ENCODE peak calls at places on chromosomes 13 and 19, in six cellular contexts. One of them, this sample, is unnamed.

GRCh38 chr13:83879431-83880171 is 2.7 kb downstream of the SLITRK1 start:
- DNase-seq in ovary: no peak
- DNase-seq in HCT116: no peak
- DNase-seq in A549: no peak
- DNase-seq in testis: no peak
- DNase-seq in mesendoderm: no peak
- DNase-seq in this sample: peak; percentile 22

GRCh38 chr19:28823338-28823961 is 389.5 kb downstream of the UQCRFS1 start:
- DNase-seq in ovary: no peak
- DNase-seq in A549: no peak
- DNase-seq in testis: no peak
- DNase-seq in mesendoderm: peak; percentile 85
- DNase-seq in HCT116: no peak
- DNase-seq in this sample: no peak

GRCh38 chr13:59458908-59459579 is 704.7 kb downstream of the DIAPH3 start:
- DNase-seq in A549: no peak
- DNase-seq in testis: no peak
- DNase-seq in mesendoderm: peak; percentile 32
- DNase-seq in HCT116: no peak
- DNase-seq in ovary: no peak
- DNase-seq in this sample: no peak

GRCh38 chr19:41646589-41647204 is 19.8 kb upstream of the CEACAM4 start:
- DNase-seq in testis: peak; percentile 28
- DNase-seq in ovary: no peak
- DNase-seq in HCT116: peak; percentile 3
- DNase-seq in A549: peak; percentile 43
- DNase-seq in mesendoderm: no peak
- DNase-seq in this sample: peak; percentile 18

GRCh38 chr13:89239361-89240127 is 1568.4 kb downstream of the SLITRK5 start:
- DNase-seq in HCT116: no peak
- DNase-seq in mesendoderm: no peak
- DNase-seq in A549: no peak
- DNase-seq in testis: no peak
- DNase-seq in ovary: no peak
- DNase-seq in this sample: no peak

GRCh38 chr19:31364956-31365355 is 15.7 kb upstream of the TSHZ3 start:
- DNase-seq in A549: no peak
- DNase-seq in testis: no peak
- DNase-seq in HCT116: no peak
- DNase-seq in ovary: no peak
- DNase-seq in mesendoderm: no peak
- DNase-seq in this sample: no peak

GRCh38 chr13:33367186-33367895 is 81.8 kb upstream of the STARD13 start:
- DNase-seq in testis: no peak
- DNase-seq in ovary: no peak
- DNase-seq in mesendoderm: no peak
- DNase-seq in A549: no peak
- DNase-seq in HCT116: no peak
- DNase-seq in this sample: no peak

GRCh38 chr19:56333506-56333905 is 18.9 kb upstream of the ZSCAN5A start:
- DNase-seq in mesendoderm: peak; percentile 61
- DNase-seq in testis: peak; percentile 71
- DNase-seq in A549: peak; percentile 70
- DNase-seq in ovary: no peak
- DNase-seq in HCT116: peak; percentile 48
- DNase-seq in this sample: peak; percentile 58

GRCh38 chr13:97257800-97258799 is 36.0 kb downstream of the MBNL2 start:
- DNase-seq in ovary: no peak
- DNase-seq in testis: no peak
- DNase-seq in HCT116: peak; percentile 93
- DNase-seq in mesendoderm: peak; percentile 97
- DNase-seq in A549: peak; percentile 95
- DNase-seq in this sample: peak; percentile 88

GRCh38 chr13:41568143-41568989 is 111.0 kb downstream of the RGCC start:
- DNase-seq in mesendoderm: peak; percentile 21
- DNase-seq in testis: no peak
- DNase-seq in ovary: no peak
- DNase-seq in A549: no peak
- DNase-seq in HCT116: no peak
- DNase-seq in this sample: no peak

GRCh38 chr13:41767801-41768200 is 193.1 kb downstream of the VWA8 start:
- DNase-seq in A549: no peak
- DNase-seq in ovary: no peak
- DNase-seq in mesendoderm: no peak
- DNase-seq in HCT116: no peak
- DNase-seq in testis: no peak
- DNase-seq in this sample: no peak

GRCh38 chr13:74104661-74105275 is 29.4 kb downstream of the KLF12 start:
- DNase-seq in HCT116: no peak
- DNase-seq in mesendoderm: no peak
- DNase-seq in testis: no peak
- DNase-seq in ovary: no peak
- DNase-seq in A549: no peak
- DNase-seq in this sample: no peak

GRCh38 chr13:35499131-35500051 is 22.9 kb upstream of the MAB21L1 start:
- DNase-seq in testis: no peak
- DNase-seq in ovary: no peak
- DNase-seq in mesendoderm: no peak
- DNase-seq in A549: no peak
- DNase-seq in HCT116: no peak
- DNase-seq in this sample: no peak

GRCh38 chr19:43078311-43078710 is 4.2 kb downstream of the PSG2 start:
- DNase-seq in testis: no peak
- DNase-seq in A549: no peak
- DNase-seq in mesendoderm: no peak
- DNase-seq in HCT116: no peak
- DNase-seq in ovary: no peak
- DNase-seq in this sample: no peak

GRCh38 chr19:17385878-17386611 is 8.0 kb downstream of the CCDC194 start:
- DNase-seq in testis: peak; percentile 56
- DNase-seq in ovary: peak; percentile 65
- DNase-seq in HCT116: no peak
- DNase-seq in mesendoderm: peak; percentile 79
- DNase-seq in A549: peak; percentile 53
- DNase-seq in this sample: peak; percentile 52

GRCh38 chr13:75195479-75196111 is 286.4 kb downstream of the TBC1D4 start:
- DNase-seq in testis: no peak
- DNase-seq in mesendoderm: peak; percentile 11
- DNase-seq in A549: no peak
- DNase-seq in HCT116: no peak
- DNase-seq in ovary: no peak
- DNase-seq in this sample: no peak

GRCh38 chr13:73607489-73608156 is 526.6 kb downstream of the KLF12 start:
- DNase-seq in A549: no peak
- DNase-seq in ovary: no peak
- DNase-seq in mesendoderm: no peak
- DNase-seq in testis: no peak
- DNase-seq in HCT116: no peak
- DNase-seq in this sample: no peak

GRCh38 chr13:24097667-24098066 is 62.9 kb upstream of the SPATA13 start:
- DNase-seq in mesendoderm: no peak
- DNase-seq in A549: no peak
- DNase-seq in ovary: no peak
- DNase-seq in testis: no peak
- DNase-seq in HCT116: no peak
- DNase-seq in this sample: no peak

GRCh38 chr13:79090552-79091159 is 315.4 kb downstream of the RBM26 start:
- DNase-seq in ovary: no peak
- DNase-seq in HCT116: no peak
- DNase-seq in mesendoderm: no peak
- DNase-seq in A549: no peak
- DNase-seq in testis: no peak
- DNase-seq in this sample: no peak

DNA sequence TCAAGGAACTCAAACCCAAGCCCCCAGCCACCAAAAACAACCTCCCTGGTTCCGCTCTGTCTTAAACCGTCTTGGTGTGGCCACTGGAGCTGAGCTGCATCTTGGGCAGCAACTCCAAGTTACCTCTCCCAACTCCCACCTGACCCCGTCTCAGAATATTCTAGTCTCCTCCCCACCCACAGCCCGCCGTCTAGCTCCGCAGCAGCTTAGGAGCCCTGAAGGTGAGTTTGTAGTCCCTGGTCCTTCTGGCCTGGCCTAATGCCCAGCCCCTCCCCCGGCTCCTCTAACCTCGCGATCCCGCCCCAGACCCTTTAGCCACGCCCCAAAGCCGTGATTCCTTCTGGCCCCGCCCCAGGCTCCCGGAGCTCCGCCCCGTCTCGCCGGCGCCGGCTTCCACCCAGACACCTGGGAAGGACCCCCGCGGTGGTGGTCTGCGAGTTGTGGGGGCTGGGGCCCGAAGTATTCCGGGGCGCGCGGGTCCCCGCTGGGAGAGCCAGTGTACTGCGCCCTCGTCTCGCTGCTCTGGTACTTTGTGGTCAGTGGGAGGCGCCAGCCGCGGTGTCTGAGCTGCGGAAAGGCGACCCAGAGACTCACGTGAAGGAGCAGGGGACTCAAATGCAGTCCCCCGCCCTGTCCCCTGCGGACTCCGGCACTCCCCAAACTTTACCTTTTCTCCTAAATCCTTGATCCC is 2.5 kb upstream of the LHB start:
- DNase-seq in mesendoderm: peak; percentile 57
- DNase-seq in A549: peak; percentile 77
- DNase-seq in HCT116: peak; percentile 58
- DNase-seq in ovary: peak; percentile 68
- DNase-seq in testis: peak; percentile 66
- DNase-seq in this sample: peak; percentile 88
- H3K4me3 ChIP-seq in mesendoderm: no peak overlapping the region
- H3K4me3 ChIP-seq in A549: peak overlapping the region; percentile 47
- H3K4me3 ChIP-seq in HCT116: peak overlapping the region; percentile 53
- H3K4me3 ChIP-seq in ovary: peak overlapping the region; percentile 29
- H3K4me3 ChIP-seq in testis: peak overlapping the region; percentile 59
- H3K4me3 ChIP-seq in this sample: peak overlapping the region; percentile 49

GRCh38 chr19:1027020-1027952 is 878 bp downstream of the CNN2 start:
- DNase-seq in ovary: no peak
- DNase-seq in mesendoderm: peak; percentile 44
- DNase-seq in HCT116: no peak
- DNase-seq in A549: no peak
- DNase-seq in testis: no peak
- DNase-seq in this sample: no peak

GRCh38 chr19:1027953-1028902 is 1.8 kb downstream of the CNN2 start:
- DNase-seq in ovary: peak; percentile 87
- DNase-seq in mesendoderm: peak; percentile 95
- DNase-seq in testis: peak; percentile 66
- DNase-seq in A549: peak; percentile 68
- DNase-seq in HCT116: peak; percentile 52
- DNase-seq in this sample: peak; percentile 85

GRCh38 chr19:1032264-1032867 is 6.0 kb downstream of the CNN2 start:
- DNase-seq in mesendoderm: no peak
- DNase-seq in testis: no peak
- DNase-seq in ovary: no peak
- DNase-seq in HCT116: no peak
- DNase-seq in A549: no peak
- DNase-seq in this sample: no peak

GRCh38 chr19:1020868-1021425 is at the start of gene TMEM259:
- DNase-seq in mesendoderm: peak; percentile 97
- DNase-seq in A549: peak; percentile 96
- DNase-seq in HCT116: peak; percentile 93
- DNase-seq in testis: peak; percentile 99
- DNase-seq in ovary: peak; percentile 96
- DNase-seq in this sample: peak; percentile 97

DNA sequence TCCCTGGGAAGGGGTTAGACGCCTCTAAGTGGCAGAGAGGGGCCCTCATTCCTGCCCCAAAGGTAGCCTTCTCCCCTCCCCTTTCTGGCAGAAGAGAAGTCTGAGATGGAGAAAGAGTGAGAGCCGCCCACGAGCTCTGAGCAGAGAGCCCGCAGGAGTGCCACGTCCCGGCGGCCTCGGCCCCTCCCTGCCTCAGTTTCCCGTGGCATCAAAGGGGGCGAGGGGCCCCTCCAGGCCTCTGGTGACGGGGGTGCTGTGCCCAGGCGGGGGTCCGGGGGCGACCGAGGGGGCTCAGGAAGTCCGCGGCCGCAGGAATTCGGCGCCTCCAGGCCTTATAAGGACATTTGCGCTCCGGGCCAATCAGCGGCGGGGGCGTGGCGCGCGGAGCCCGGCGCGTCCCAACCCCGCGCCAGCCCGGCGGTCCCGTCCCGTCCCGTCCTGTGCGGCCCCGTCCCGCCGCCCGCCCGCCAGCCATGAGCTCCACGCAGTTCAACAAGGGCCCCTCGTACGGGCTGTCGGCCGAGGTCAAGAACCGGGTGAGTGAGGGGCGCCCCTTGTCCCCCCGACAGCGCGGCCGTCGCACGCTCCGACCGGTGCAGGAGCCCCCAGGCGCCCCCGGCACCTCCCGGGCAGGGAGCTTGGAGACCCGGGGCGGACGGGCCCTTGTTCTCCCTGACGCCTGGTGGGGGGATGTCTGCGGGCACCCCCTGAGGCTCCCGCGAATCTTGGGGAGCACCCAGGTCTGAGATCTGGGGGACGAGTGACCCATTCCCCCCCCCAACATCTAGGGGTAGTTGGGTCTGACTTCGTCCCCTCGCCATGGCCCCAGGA is at the start of gene CNN2:
- DNase-seq in A549: peak; percentile 67
- DNase-seq in mesendoderm: peak; percentile 89
- DNase-seq in testis: peak; percentile 82
- DNase-seq in ovary: peak; percentile 85
- DNase-seq in HCT116: no peak
- DNase-seq in this sample: peak; percentile 81
- H3K4me1 ChIP-seq in A549: peaks cover 13% of the 10 kb centered on the region
- H3K4me1 ChIP-seq in mesendoderm: no peaks in the 10 kb centered on the region
- H3K4me1 ChIP-seq in testis: peaks cover 20% of the 10 kb centered on the region
- H3K4me1 ChIP-seq in ovary: peaks cover 10% of the 10 kb centered on the region
- H3K4me1 ChIP-seq in HCT116: peaks cover 46% of the 10 kb centered on the region
- H3K4me1 ChIP-seq in this sample: peaks cover 7% of the 10 kb centered on the region

GRCh38 chr13:95027638-95028037 is 273.6 kb downstream of the ABCC4 start:
- DNase-seq in HCT116: no peak
- DNase-seq in testis: no peak
- DNase-seq in ovary: no peak
- DNase-seq in mesendoderm: no peak
- DNase-seq in A549: no peak
- DNase-seq in this sample: no peak
- H3K4me3 ChIP-seq in HCT116: no peak overlapping the region
- H3K4me3 ChIP-seq in testis: no peak overlapping the region
- H3K4me3 ChIP-seq in ovary: no peak overlapping the region
- H3K4me3 ChIP-seq in mesendoderm: no peak overlapping the region
- H3K4me3 ChIP-seq in A549: no peak overlapping the region
- H3K4me3 ChIP-seq in this sample: no peak overlapping the region

DNA sequence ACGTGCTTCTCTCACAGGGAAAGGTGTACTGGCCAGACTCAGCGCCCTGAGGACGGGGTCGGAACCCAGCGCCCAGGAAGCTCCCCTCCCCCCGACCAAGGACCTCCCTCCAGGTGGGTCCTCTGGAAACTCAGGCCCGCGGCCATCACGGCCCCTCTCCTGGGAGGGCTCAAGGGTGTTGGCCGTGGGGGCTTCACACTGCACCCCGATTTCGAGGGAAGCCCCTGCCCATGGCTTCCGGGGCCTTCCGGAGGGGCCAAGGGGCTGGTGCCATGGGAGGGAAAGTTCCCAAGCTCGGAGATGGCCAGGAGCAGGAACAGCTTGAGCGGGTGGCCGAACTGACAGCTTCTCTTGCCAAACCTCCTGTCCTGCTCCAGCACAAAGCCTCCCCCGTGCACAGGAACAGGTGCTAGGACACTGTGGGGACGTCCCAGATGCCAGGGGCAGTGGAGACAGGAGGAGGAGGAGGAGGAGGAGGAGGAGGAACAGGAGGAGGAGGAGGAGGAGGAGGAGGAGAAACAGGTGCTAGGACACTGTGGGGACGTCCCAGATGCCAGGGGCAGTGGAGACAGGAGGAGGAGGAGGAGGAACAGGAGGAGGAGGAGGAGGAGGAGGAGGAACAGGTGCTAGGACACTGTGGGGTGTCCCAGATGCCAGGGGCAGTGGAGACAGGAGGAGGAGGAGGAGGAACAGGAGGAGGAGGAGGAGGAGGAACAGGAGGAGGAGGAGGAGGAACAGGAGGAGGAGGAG is 10.0 kb downstream of the SBNO2 start:
- DNase-seq in mesendoderm: no peak
- DNase-seq in ovary: no peak
- DNase-seq in HCT116: no peak
- DNase-seq in testis: no peak
- DNase-seq in A549: no peak
- DNase-seq in this sample: no peak
- H3K4me1 ChIP-seq in mesendoderm: no peaks in the 10 kb centered on the region
- H3K4me1 ChIP-seq in ovary: peaks cover 18% of the 10 kb centered on the region
- H3K4me1 ChIP-seq in HCT116: peaks cover 22% of the 10 kb centered on the region
- H3K4me1 ChIP-seq in testis: peaks cover 40% of the 10 kb centered on the region
- H3K4me1 ChIP-seq in A549: peaks cover 38% of the 10 kb centered on the region
- H3K4me1 ChIP-seq in this sample: no peaks in the 10 kb centered on the region

This sample was measured in Caco-2.